ENCODE peak calls at places on chromosome 21, in four cellular contexts. A, O, Z and D are unnamed samples. For H3K9me3, the result is how much of the 10 kb centered on the place peaks cover.

GRCh38 chr21:15441060-15441493 is 288.7 kb upstream of the USP25 start:
- DNase-seq in A (no peak), Z (no peak), O (no peak), D (no peak)

GRCh38 chr21:39715804-39716397 is 29.1 kb upstream of the IGSF5 start:
- DNase-seq in A (peak), Z (peak), O (no peak), D (peak)

GRCh38 chr21:27571706-27572105 is 604.8 kb upstream of the ADAMTS5 start:
- DNase-seq in A (peak), O (no peak), Z (no peak), D (no peak)

GRCh38 chr21:22115746-22116145 is 1117.5 kb downstream of the NCAM2 start:
- DNase-seq in Z (no peak), A (no peak), O (no peak), D (no peak)

GRCh38 chr21:37452222-37452621 is 85.6 kb downstream of the DYRK1A start:
- DNase-seq in A (peak), Z (no peak), O (no peak), D (peak)

GRCh38 chr21:18869105-18869504 is 465.5 kb upstream of the TMPRSS15 start:
- DNase-seq in A (no peak), Z (no peak), O (no peak), D (no peak)

GRCh38 chr21:40143822-40144525 is 276.7 kb downstream of the PCP4 start:
- DNase-seq in Z (no peak), A (peak), O (no peak), D (peak)

GRCh38 chr21:21807598-21807903 is 809.3 kb downstream of the NCAM2 start:
- DNase-seq in A (no peak), Z (no peak), O (no peak), D (no peak)

GRCh38 chr21:16323586-16323985 is 593.8 kb downstream of the USP25 start:
- DNase-seq in O (no peak), Z (no peak), A (no peak), D (no peak)

GRCh38 chr21:16330340-16331319 is 600.8 kb downstream of the USP25 start:
- DNase-seq in Z (peak), O (no peak), A (peak), D (no peak)

GRCh38 chr21:15732290-15732995 is 2.7 kb downstream of the USP25 start:
- DNase-seq in O (no peak), Z (peak), A (peak), D (no peak)

GRCh38 chr21:14685568-14685967 is 139.5 kb upstream of the SAMSN1 start:
- DNase-seq in Z (no peak), O (no peak), A (no peak), D (no peak)

GRCh38 chr21:16514316-16514715 is 784.5 kb downstream of the USP25 start:
- DNase-seq in O (no peak), A (no peak), Z (no peak), D (no peak)

GRCh38 chr21:25518491-25518911 is 88.8 kb downstream of the MRPL39 start:
- DNase-seq in O (no peak), A (peak), Z (no peak), D (no peak)

GRCh38 chr21:36395353-36396111 is 10.3 kb downstream of the CHAF1B start:
- DNase-seq in O (no peak), Z (no peak), A (no peak), D (no peak)

GRCh38 chr21:14383596-14384210 is 757 bp upstream of the HSPA13 start:
- DNase-seq in A (no peak), O (no peak), Z (no peak), D (no peak)

GRCh38 chr21:37338671-37339526 is 27.7 kb upstream of the DYRK1A start:
- DNase-seq in Z (no peak), O (no peak), A (peak), D (peak)

GRCh38 chr21:22120616-22121266 is 1122.5 kb downstream of the NCAM2 start:
- DNase-seq in A (no peak), Z (no peak), O (no peak), D (no peak)

GRCh38 chr21:31425158-31425557 is 81.1 kb upstream of the TIAM1 start:
- DNase-seq in O (no peak), Z (no peak), A (no peak), D (no peak)

GRCh38 chr21:40120944-40121575 is 253.8 kb downstream of the PCP4 start:
- DNase-seq in Z (no peak), A (no peak), O (no peak), D (no peak)

GRCh38 chr21:36909423-36909822 is 57.0 kb downstream of the HLCS start:
- DNase-seq in Z (no peak), O (no peak), A (peak), D (no peak)

GRCh38 chr21:40335689-40336088 is 468.5 kb downstream of the PCP4 start:
- DNase-seq in A (no peak), Z (no peak), O (no peak), D (no peak)

GRCh38 chr21:40511976-40512375 is 335.0 kb downstream of the DSCAM start:
- DNase-seq in Z (no peak), O (no peak), A (no peak), D (no peak)

GRCh38 chr21:18155508-18156193 is 89.0 kb upstream of the CHODL start:
- DNase-seq in O (no peak), Z (no peak), A (peak), D (no peak)

GRCh38 chr21:14977814-14978213 is 87.0 kb downstream of the NRIP1 start:
- DNase-seq in O (no peak), A (no peak), Z (no peak), D (no peak)

GRCh38 chr21:37039434-37040075 is 33.1 kb downstream of the RIPPLY3 start:
- DNase-seq in A (no peak), Z (no peak), O (no peak), D (no peak)

GRCh38 chr21:15421521-15421920 is 308.3 kb upstream of the USP25 start:
- DNase-seq in O (no peak), A (no peak), Z (no peak), D (no peak)

GRCh38 chr21:37366488-37367300 is at the start of gene DYRK1A:
- DNase-seq in A (peak), Z (peak), O (peak), D (peak)

GRCh38 chr21:17527240-17527639 is 14.4 kb downstream of the CXADR start:
- DNase-seq in A (peak), Z (no peak), O (no peak), D (no peak)

GRCh38 chr21:16742116-16742515 is 770.7 kb upstream of the CXADR start:
- DNase-seq in A (no peak), Z (no peak), O (no peak), D (peak)

GRCh38 chr21:37159053-37159776 is 86.2 kb downstream of the TTC3 start:
- DNase-seq in Z (no peak), A (peak), O (no peak), D (no peak)

GRCh38 chr21:15964181-15964855 is 234.5 kb downstream of the USP25 start:
- DNase-seq in A (no peak), O (no peak), Z (no peak), D (no peak)

GRCh38 chr21:36753556-36753955 is 54.6 kb downstream of the SIM2 start:
- DNase-seq in Z (no peak), O (no peak), A (peak), D (no peak)

GRCh38 chr21:26715878-26716506 is 129.2 kb downstream of the ADAMTS1 start:
- DNase-seq in Z (no peak), A (peak), O (no peak), D (peak)

GRCh38 chr21:10425856-10426255 is 95.5 kb upstream of the TPTE start:
- DNase-seq in O (no peak), Z (no peak), A (no peak), D (no peak)

GRCh38 chr21:17780539-17780938 is 38.6 kb downstream of the C21orf91 start:
- DNase-seq in A (no peak), Z (no peak), O (peak), D (no peak)

GRCh38 chr21:45454081-45454923 is 49.3 kb downstream of the COL18A1 start:
- DNase-seq in A (no peak), O (no peak), Z (no peak), D (peak)
- H3K4me3 ChIP-seq in A (no peak), O (no peak), Z (no peak), D (peak)

DNA sequence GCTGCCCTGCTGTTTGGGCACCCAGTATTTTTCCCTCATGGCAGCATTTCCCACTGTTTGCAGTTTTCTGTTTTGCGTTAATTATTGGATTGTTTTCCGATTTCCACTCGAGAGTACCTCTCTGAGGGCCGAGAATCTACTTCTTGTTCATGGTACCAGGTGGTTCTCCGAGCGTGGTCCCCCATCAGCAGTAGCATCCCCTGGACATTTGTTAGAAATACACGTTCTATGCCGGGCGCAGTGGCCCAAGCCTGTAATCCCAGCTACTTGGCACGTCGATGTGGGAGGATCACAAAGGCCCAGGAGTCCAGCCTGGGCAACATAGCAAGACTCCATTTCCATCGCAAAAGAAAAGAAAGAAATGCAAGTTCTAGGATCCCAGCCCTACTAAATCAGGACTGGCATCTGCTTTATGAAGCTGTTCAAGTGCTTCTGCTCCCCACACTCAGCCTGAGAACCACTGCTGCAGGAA is 712 bp downstream of the RRP1 start:
- DNase-seq in A (no peak), O (no peak), Z (no peak), D (no peak)
- H3K27ac ChIP-seq in A (no peak), O (peak), Z (peak), D (peak)

DNA sequence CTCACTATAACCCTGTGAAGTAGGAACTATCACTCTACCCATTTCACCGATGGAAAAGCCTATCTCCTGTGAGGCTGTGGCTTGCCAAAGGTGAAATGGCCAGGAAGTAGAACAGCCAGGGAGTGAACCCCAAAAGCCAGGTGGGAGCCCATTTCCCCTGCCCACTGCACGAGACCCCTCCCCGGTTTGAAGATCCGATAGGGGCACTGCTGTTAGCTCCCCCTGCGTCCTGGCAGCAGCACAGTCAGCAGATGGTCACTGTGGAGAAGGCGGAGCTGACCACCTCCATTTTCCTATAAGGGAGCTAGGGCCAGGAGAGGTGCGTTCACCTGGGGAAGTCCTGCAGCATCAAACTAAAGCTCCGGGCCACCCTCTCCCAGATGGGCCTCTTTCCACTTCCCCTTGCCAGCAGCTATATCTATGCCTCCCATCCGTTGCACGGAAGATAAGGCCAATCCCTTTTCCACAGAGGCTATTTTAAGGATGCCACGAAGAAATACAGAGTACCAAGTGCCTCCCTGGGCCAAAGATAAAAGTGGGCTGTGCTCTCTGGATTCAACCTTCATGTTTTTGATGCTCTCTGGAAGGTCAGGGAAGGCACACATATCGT is 7.8 kb downstream of the ERG start:
- DNase-seq in A (no peak), O (no peak), Z (no peak), D (no peak)
- H3K9me3 ChIP-seq in A (under half), O (under half), Z (under half), D (under half)

DNA sequence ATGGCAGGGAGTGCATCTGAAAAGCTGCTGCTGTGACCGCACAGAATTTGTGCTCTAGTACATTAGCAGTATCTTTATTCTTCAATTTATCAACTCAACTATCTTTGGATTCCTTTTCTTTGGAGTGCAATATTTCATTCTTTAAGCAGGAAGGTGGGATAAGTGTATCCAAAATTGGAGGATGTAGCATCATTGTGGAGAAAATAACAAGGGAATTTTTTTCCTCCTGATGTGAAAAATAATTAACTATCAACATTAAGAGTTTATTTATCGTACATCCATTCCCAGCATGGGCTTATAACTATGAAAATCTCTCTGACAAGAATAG is 25.5 kb downstream of the MAP3K7CL start:
- DNase-seq in Z (no peak), O (no peak), A (no peak), D (no peak)
- H3K4me3 ChIP-seq in Z (no peak), O (no peak), A (no peak), D (peak)

DNA sequence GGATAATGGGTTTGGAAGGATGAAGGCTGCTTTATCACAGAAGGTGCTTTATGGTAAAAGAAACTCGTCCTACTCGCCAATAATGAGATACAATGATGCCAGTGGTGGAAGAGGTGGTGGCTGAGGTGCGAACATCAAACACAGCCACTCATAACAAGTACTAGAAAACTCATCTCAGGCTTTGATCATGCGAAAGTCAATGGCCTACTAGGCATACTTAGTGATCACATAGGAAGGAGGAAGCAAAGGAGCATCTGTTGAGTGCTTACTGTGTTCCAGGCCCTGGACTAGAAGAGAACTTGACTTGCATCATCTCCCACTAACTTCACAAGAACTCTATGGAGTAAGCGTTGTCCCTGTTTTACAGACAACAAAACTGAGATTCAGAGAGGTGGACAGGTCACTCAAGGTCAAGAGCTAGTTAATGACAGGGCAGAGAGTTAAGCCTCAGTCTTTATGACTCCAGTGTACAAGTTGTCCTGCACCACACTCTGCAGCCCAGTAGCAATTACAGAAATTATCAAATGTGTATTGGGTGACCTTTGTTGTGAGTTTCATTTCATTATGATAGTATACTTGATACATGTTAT is 33.6 kb downstream of the RUNX1 start:
- DNase-seq in Z (no peak), A (no peak), O (no peak), D (no peak)
- H3K27ac ChIP-seq in Z (no peak), A (no peak), O (no peak), D (no peak)

GRCh38 chr21:32861871-32862270 is 90.3 kb upstream of the PAXBP1 start:
- DNase-seq in Z (no peak), O (no peak), A (no peak), D (no peak)

GRCh38 chr21:32858628-32859027 is 87.1 kb upstream of the PAXBP1 start:
- DNase-seq in Z (no peak), A (no peak), O (no peak), D (no peak)
- H3K9me3 ChIP-seq in Z (under half), A (under half), O (under half), D (under half)

GRCh38 chr21:42061195-42061865 is 9.8 kb upstream of the UMODL1 start:
- DNase-seq in A (no peak), Z (peak), O (no peak), D (peak)
- H3K4me3 ChIP-seq in A (no peak), Z (peak), O (peak), D (no peak)

GRCh38 chr21:30206551-30207251 is 9.2 kb downstream of the CLDN8 start:
- DNase-seq in O (no peak), A (peak), Z (no peak), D (no peak)
- H3K27ac ChIP-seq in O (no peak), A (no peak), Z (no peak), D (no peak)

DNA sequence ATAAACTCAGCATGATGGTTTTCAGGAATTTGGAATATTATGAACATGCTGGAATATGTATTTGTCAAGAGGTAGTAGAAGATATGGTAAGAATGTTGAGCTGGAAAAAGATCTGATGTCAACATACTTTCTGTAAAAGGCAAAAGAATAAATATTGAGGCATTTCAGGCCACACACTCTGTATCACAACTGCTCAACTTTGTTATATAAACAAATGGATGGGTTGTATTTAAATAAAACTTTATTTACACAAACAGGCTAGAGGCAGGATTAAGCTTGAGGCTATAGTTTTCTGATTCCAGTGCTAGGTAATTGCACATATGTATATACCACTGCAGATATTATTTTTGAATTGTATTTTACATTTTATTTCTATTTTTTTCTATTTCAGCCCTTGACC is 1409.3 kb downstream of the MRPL39 start:
- DNase-seq in A (no peak), O (no peak), Z (no peak), D (no peak)
- H3K9me3 ChIP-seq in A (under half), O (under half), Z (under half), D (under half)

DNA sequence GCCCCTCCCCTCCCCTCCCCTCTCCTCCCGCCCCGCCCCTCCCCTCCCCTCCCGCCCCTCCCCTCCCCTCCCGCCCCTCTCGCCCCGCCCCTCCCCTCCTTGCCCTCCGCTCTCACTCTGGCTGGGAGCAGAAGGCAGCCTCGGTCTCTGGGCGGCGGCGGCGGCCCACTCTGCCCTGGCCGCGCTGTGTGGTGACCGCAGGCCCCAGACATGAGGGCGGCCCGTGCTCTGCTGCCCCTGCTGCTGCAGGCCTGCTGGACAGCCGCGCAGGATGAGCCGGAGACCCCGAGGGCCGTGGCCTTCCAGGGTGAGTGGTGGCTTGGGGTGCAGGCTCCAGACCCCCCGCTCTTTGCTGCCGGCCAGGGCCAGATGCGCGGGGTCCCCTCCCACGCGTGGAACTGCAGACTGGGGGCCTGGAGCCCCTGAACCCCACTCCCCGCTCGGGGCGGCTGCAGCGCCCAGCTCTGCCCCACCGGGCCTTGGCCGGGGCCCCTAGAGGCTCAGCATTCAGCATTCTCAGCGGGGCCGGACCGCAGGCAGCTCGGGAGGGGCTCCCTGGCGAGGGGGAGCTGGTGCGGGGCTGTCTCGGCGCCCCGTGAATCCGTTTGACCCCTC is at the start of gene COL6A1:
- DNase-seq in O (no peak), Z (peak), A (peak), D (peak)
- H3K4me3 ChIP-seq in O (peak), Z (peak), A (peak), D (peak)